ENCODE peak calls at places on chromosomes 1 and 21, in four cellular contexts. One of them, this sample, is unnamed.

GRCh38 chr1:6294868-6295556 is 34.1 kb upstream of the GPR153 start:
- DNase-seq in fibroblast of mammary gland: no peak
- DNase-seq in cardiac muscle cell: no peak
- DNase-seq in adipocyte: no peak
- DNase-seq in this sample: no peak

GRCh38 chr1:101136739-101137138 is 100.1 kb upstream of the S1PR1 start:
- DNase-seq in fibroblast of mammary gland: peak; percentile 11
- DNase-seq in cardiac muscle cell: peak; percentile 54
- DNase-seq in adipocyte: no peak
- DNase-seq in this sample: peak; percentile 47

GRCh38 chr1:92583821-92584760 is 97.4 kb upstream of the GFI1 start:
- DNase-seq in fibroblast of mammary gland: peak; percentile 82
- DNase-seq in cardiac muscle cell: peak; percentile 82
- DNase-seq in adipocyte: peak; percentile 52
- DNase-seq in this sample: peak; percentile 70

GRCh38 chr1:101664726-101665125 is 332.0 kb downstream of the OLFM3 start:
- DNase-seq in fibroblast of mammary gland: no peak
- DNase-seq in cardiac muscle cell: no peak
- DNase-seq in adipocyte: no peak
- DNase-seq in this sample: no peak

GRCh38 chr1:204821924-204822323 is 48.7 kb upstream of the NFASC start:
- DNase-seq in fibroblast of mammary gland: no peak
- DNase-seq in cardiac muscle cell: no peak
- DNase-seq in adipocyte: no peak
- DNase-seq in this sample: no peak

GRCh38 chr21:38494688-38495087 is 3.6 kb downstream of the ERG start:
- DNase-seq in fibroblast of mammary gland: no peak
- DNase-seq in cardiac muscle cell: no peak
- DNase-seq in adipocyte: peak; percentile 20
- DNase-seq in this sample: no peak

GRCh38 chr21:45001134-45002095 is 61.6 kb downstream of the SLX9 start:
- DNase-seq in fibroblast of mammary gland: peak; percentile 70
- DNase-seq in cardiac muscle cell: peak; percentile 77
- DNase-seq in adipocyte: peak; percentile 48
- DNase-seq in this sample: peak; percentile 49

GRCh38 chr1:94124538-94124937 is 3.6 kb upstream of the ABCA4 start:
- DNase-seq in fibroblast of mammary gland: no peak
- DNase-seq in cardiac muscle cell: no peak
- DNase-seq in adipocyte: no peak
- DNase-seq in this sample: no peak

GRCh38 chr1:212504171-212504803 is 71.6 kb downstream of the NENF start:
- DNase-seq in fibroblast of mammary gland: no peak
- DNase-seq in cardiac muscle cell: no peak
- DNase-seq in adipocyte: no peak
- DNase-seq in this sample: no peak

GRCh38 chr21:15754640-15755039 is 24.9 kb downstream of the USP25 start:
- DNase-seq in fibroblast of mammary gland: peak; percentile 67
- DNase-seq in cardiac muscle cell: peak; percentile 27
- DNase-seq in adipocyte: peak; percentile 58
- DNase-seq in this sample: peak; percentile 29

GRCh38 chr1:109392037-109392787 is 5.5 kb downstream of the SORT1 start:
- DNase-seq in fibroblast of mammary gland: no peak
- DNase-seq in cardiac muscle cell: no peak
- DNase-seq in adipocyte: no peak
- DNase-seq in this sample: no peak

GRCh38 chr1:52237430-52237829 is 95.5 kb downstream of the ZFYVE9 start:
- DNase-seq in fibroblast of mammary gland: peak; percentile 84
- DNase-seq in cardiac muscle cell: peak; percentile 61
- DNase-seq in adipocyte: no peak
- DNase-seq in this sample: peak; percentile 21

GRCh38 chr1:151871284-151872030 is 17.9 kb upstream of the THEM5 start:
- DNase-seq in fibroblast of mammary gland: no peak
- DNase-seq in cardiac muscle cell: peak; percentile 42
- DNase-seq in adipocyte: no peak
- DNase-seq in this sample: no peak

GRCh38 chr1:224617410-224618361 is 1.6 kb downstream of the CNIH3 start:
- DNase-seq in fibroblast of mammary gland: no peak
- DNase-seq in cardiac muscle cell: no peak
- DNase-seq in adipocyte: no peak
- DNase-seq in this sample: peak; percentile 52

GRCh38 chr1:112727716-112728115 is 12.6 kb upstream of the PPM1J start:
- DNase-seq in fibroblast of mammary gland: peak; percentile 48
- DNase-seq in cardiac muscle cell: no peak
- DNase-seq in adipocyte: no peak
- DNase-seq in this sample: no peak

GRCh38 chr1:92184632-92185031 is 33.1 kb upstream of the C1orf146 start:
- DNase-seq in fibroblast of mammary gland: peak; percentile 75
- DNase-seq in cardiac muscle cell: peak; percentile 73
- DNase-seq in adipocyte: peak; percentile 82
- DNase-seq in this sample: peak; percentile 59

GRCh38 chr1:194698908-194699318 is 1512.5 kb upstream of the B3GALT2 start:
- DNase-seq in fibroblast of mammary gland: no peak
- DNase-seq in cardiac muscle cell: peak; percentile 17
- DNase-seq in adipocyte: no peak
- DNase-seq in this sample: no peak

DNA sequence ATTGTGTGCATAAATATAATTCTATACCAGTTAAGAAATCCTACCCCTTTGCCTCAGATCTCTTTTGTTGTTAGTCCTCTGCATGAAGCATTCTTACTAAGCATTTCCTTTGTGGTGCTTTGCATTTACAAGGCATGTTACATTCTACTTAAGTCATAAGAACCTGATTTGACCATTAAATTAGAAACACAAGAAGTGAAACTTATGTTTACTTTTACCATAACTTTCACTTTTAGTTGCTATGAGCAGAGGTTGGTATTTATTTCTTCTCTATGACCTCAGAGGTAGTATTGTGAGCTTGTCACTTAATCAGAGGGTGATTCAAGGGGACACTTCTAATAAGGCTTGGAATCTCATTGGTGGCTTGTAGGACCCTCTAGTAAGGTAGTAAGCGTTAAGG is 9.0 kb downstream of the FAM20B start:
- DNase-seq in fibroblast of mammary gland: peak; percentile 74
- DNase-seq in cardiac muscle cell: peak; percentile 45
- DNase-seq in adipocyte: peak; percentile 67
- DNase-seq in this sample: peak; percentile 68
- H3K4me3 ChIP-seq in fibroblast of mammary gland: no peak overlapping the region
- H3K4me3 ChIP-seq in cardiac muscle cell: no peak overlapping the region
- H3K4me3 ChIP-seq in adipocyte: no peak overlapping the region
- H3K4me3 ChIP-seq in this sample: no peak overlapping the region

DNA sequence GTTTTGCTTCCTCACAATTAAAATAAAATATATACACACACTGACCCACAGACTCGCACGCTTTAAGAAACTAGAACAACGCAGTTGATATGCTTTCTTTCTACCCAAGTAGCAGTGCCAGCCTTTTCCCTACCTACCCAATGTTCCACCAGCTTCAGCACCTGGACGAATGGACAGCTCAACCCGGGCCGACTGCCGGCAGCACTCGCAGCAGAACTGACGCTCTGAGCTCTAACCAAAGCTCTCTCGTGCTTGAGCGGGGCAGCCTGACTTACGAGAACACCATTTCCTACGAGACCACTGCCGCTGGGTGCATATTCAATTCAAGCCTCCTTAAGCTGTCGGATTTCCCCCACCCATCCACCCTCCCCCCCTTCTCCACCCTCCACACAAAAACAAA is 127.4 kb upstream of the DPYD start:
- DNase-seq in fibroblast of mammary gland: peak; percentile 82
- DNase-seq in cardiac muscle cell: peak; percentile 93
- DNase-seq in adipocyte: peak; percentile 94
- DNase-seq in this sample: peak; percentile 93
- H3K4me3 ChIP-seq in fibroblast of mammary gland: peak overlapping the region; percentile 27
- H3K4me3 ChIP-seq in cardiac muscle cell: no peak overlapping the region
- H3K4me3 ChIP-seq in adipocyte: peak overlapping the region; percentile 72
- H3K4me3 ChIP-seq in this sample: peak overlapping the region; percentile 71

GRCh38 chr1:85862456-85862855 is 154.2 kb upstream of the ZNHIT6 start:
- DNase-seq in fibroblast of mammary gland: peak; percentile 73
- DNase-seq in cardiac muscle cell: no peak
- DNase-seq in adipocyte: no peak
- DNase-seq in this sample: no peak
- H3K4me3 ChIP-seq in fibroblast of mammary gland: no peak overlapping the region
- H3K4me3 ChIP-seq in cardiac muscle cell: no peak overlapping the region
- H3K4me3 ChIP-seq in adipocyte: no peak overlapping the region
- H3K4me3 ChIP-seq in this sample: no peak overlapping the region

GRCh38 chr1:239874831-239875230 is 216.9 kb upstream of the FMN2 start:
- DNase-seq in fibroblast of mammary gland: no peak
- DNase-seq in cardiac muscle cell: no peak
- DNase-seq in adipocyte: no peak
- DNase-seq in this sample: no peak

GRCh38 chr1:239870194-239870593 is 221.5 kb upstream of the FMN2 start:
- DNase-seq in fibroblast of mammary gland: no peak
- DNase-seq in cardiac muscle cell: no peak
- DNase-seq in adipocyte: no peak
- DNase-seq in this sample: no peak

GRCh38 chr1:239868117-239868516 is 223.6 kb upstream of the FMN2 start:
- DNase-seq in fibroblast of mammary gland: no peak
- DNase-seq in cardiac muscle cell: no peak
- DNase-seq in adipocyte: no peak
- DNase-seq in this sample: no peak

DNA sequence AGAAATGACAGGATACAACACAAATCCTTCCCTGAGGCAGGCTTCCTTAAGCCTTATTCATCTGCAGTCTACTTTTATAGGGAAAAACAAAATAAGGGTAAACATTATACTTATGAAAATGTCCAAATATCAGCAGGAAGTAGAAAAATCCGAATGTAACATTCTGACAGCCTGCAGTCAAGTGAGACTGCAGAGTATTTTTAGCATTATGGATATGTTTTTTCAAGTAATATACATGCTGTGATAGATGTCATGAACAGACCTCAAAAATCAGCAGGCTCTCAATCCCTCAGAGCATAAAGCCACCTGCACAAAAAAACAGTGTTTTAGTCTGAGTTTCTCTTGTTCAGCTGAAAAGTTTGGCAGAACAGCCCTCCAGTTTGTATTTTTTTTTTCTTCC is 219.1 kb upstream of the FMN2 start:
- DNase-seq in fibroblast of mammary gland: no peak
- DNase-seq in cardiac muscle cell: no peak
- DNase-seq in adipocyte: no peak
- DNase-seq in this sample: no peak
- H3K4me3 ChIP-seq in fibroblast of mammary gland: no peak overlapping the region
- H3K4me3 ChIP-seq in cardiac muscle cell: no peak overlapping the region
- H3K4me3 ChIP-seq in adipocyte: no peak overlapping the region
- H3K4me3 ChIP-seq in this sample: no peak overlapping the region

DNA sequence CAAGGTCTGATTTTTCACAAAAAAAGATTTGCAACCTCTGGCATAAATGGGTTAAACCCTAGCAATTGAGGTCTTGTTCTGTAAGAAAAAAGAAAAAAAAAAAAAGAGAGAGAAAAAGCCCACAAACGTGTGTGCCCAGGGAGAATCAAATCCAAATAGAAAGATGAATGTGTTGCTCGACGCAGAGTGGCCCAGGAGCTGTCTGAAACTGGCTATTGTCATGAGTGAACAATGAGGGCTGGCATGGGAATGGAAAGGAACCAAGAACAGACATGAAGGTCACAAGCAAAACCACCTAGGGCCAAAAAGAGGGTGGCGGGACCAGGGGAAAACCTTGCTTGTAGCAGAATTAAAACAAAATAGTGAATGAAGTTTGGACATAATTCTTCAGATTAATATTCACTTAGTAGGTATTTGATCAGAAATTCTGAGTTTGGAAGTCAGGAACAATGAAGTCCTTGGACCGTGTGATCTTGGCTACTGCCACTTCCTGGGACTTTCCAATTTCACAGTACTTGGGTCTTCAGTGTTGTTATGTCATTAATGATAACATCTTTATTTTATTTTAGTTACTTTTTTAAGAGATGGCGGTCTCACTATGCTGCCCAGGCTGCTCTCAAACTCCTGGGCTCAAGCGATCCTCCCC is 3.1 kb downstream of the ENO1 start:
- DNase-seq in fibroblast of mammary gland: no peak
- DNase-seq in cardiac muscle cell: no peak
- DNase-seq in adipocyte: no peak
- DNase-seq in this sample: no peak
- H3K4me3 ChIP-seq in fibroblast of mammary gland: peak overlapping the region; percentile 91
- H3K4me3 ChIP-seq in cardiac muscle cell: peak overlapping the region; percentile 89
- H3K4me3 ChIP-seq in adipocyte: peak overlapping the region; percentile 98
- H3K4me3 ChIP-seq in this sample: peak overlapping the region; percentile 96

DNA sequence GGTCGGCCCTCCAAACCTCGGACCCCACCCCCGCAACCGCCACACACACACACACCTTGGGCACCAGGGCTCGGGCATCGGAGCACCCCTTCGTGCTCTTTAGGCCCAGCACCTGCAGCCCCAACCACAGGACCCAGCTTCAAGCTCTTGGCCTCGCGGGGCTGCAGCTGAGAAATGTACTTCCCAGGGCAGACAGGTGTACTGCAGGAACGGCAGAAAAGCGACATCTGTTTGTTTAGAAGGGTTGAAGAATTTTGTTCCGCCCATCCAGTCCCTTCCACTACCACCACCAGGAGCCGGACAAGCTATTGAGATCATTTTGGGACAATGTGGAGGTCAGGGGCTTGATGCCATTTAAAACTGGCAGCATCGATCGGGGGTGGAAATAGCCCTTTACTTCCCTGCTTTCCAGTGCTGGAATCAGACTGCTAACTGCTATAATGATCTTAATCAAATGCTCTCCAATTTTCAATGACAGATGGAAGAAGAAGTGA is 1.7 kb downstream of the SERTAD4 start:
- DNase-seq in fibroblast of mammary gland: no peak
- DNase-seq in cardiac muscle cell: no peak
- DNase-seq in adipocyte: no peak
- DNase-seq in this sample: no peak
- H3K4me3 ChIP-seq in fibroblast of mammary gland: no peak overlapping the region
- H3K4me3 ChIP-seq in cardiac muscle cell: peak overlapping the region; percentile 54
- H3K4me3 ChIP-seq in adipocyte: no peak overlapping the region
- H3K4me3 ChIP-seq in this sample: peak overlapping the region; percentile 74